ENCODE peak calls at places on chromosomes 5 and 9, in six cellular contexts. One of them, this sample, is unnamed.

GRCh38 chr5:57993866-57994265 is 466.0 kb downstream of the PLK2 start:
- DNase-seq in left lung: no peak
- DNase-seq in AG04449: no peak
- DNase-seq in astrocyte of the spinal cord: no peak
- DNase-seq in hippocampal formation: no peak
- DNase-seq in HEK293T: no peak
- DNase-seq in this sample: no peak

GRCh38 chr9:7164440-7165349 is 406.9 kb downstream of the KDM4C start:
- DNase-seq in left lung: no peak
- DNase-seq in AG04449: no peak
- DNase-seq in astrocyte of the spinal cord: no peak
- DNase-seq in hippocampal formation: no peak
- DNase-seq in HEK293T: peak; percentile 44
- DNase-seq in this sample: no peak

GRCh38 chr5:180116077-180116375 is 44.5 kb upstream of the RNF130 start:
- DNase-seq in left lung: no peak
- DNase-seq in AG04449: no peak
- DNase-seq in astrocyte of the spinal cord: no peak
- DNase-seq in hippocampal formation: no peak
- DNase-seq in HEK293T: no peak
- DNase-seq in this sample: no peak

GRCh38 chr9:135818718-135819475 is 88.4 kb downstream of the CAMSAP1 start:
- DNase-seq in left lung: peak; percentile 77
- DNase-seq in AG04449: no peak
- DNase-seq in astrocyte of the spinal cord: no peak
- DNase-seq in hippocampal formation: no peak
- DNase-seq in HEK293T: no peak
- DNase-seq in this sample: no peak

GRCh38 chr9:88532320-88532719 is 2.7 kb upstream of the NXNL2 start:
- DNase-seq in left lung: no peak
- DNase-seq in AG04449: no peak
- DNase-seq in astrocyte of the spinal cord: peak; percentile 46
- DNase-seq in hippocampal formation: no peak
- DNase-seq in HEK293T: peak; percentile 53
- DNase-seq in this sample: no peak

GRCh38 chr5:93735378-93735777 is 6.0 kb downstream of the POU5F2 start:
- DNase-seq in left lung: no peak
- DNase-seq in AG04449: no peak
- DNase-seq in astrocyte of the spinal cord: peak; percentile 61
- DNase-seq in hippocampal formation: no peak
- DNase-seq in HEK293T: no peak
- DNase-seq in this sample: no peak

GRCh38 chr5:172223901-172224873 is 30.2 kb downstream of the EFCAB9 start:
- DNase-seq in left lung: no peak
- DNase-seq in AG04449: no peak
- DNase-seq in astrocyte of the spinal cord: no peak
- DNase-seq in hippocampal formation: no peak
- DNase-seq in HEK293T: no peak
- DNase-seq in this sample: no peak

GRCh38 chr9:38257626-38258215 is 134.8 kb upstream of the ALDH1B1 start:
- DNase-seq in left lung: no peak
- DNase-seq in AG04449: no peak
- DNase-seq in astrocyte of the spinal cord: no peak
- DNase-seq in hippocampal formation: no peak
- DNase-seq in HEK293T: no peak
- DNase-seq in this sample: no peak

GRCh38 chr5:109743770-109744212 is 54.1 kb downstream of the MAN2A1 start:
- DNase-seq in left lung: no peak
- DNase-seq in AG04449: peak; percentile 94
- DNase-seq in astrocyte of the spinal cord: peak; percentile 90
- DNase-seq in hippocampal formation: no peak
- DNase-seq in HEK293T: no peak
- DNase-seq in this sample: no peak

GRCh38 chr9:123637940-123638634 is 282.1 kb downstream of the CRB2 start:
- DNase-seq in left lung: no peak
- DNase-seq in AG04449: no peak
- DNase-seq in astrocyte of the spinal cord: peak; percentile 45
- DNase-seq in hippocampal formation: no peak
- DNase-seq in HEK293T: no peak
- DNase-seq in this sample: no peak

GRCh38 chr9:124126571-124127289 is 115.2 kb downstream of the LHX2 start:
- DNase-seq in left lung: peak; percentile 91
- DNase-seq in AG04449: no peak
- DNase-seq in astrocyte of the spinal cord: peak; percentile 65
- DNase-seq in hippocampal formation: peak; percentile 38
- DNase-seq in HEK293T: peak; percentile 83
- DNase-seq in this sample: peak; percentile 35

GRCh38 chr9:136120119-136120393 is 1.4 kb upstream of the TMEM250 start:
- DNase-seq in left lung: no peak
- DNase-seq in AG04449: no peak
- DNase-seq in astrocyte of the spinal cord: no peak
- DNase-seq in hippocampal formation: no peak
- DNase-seq in HEK293T: no peak
- DNase-seq in this sample: no peak

This sample was measured in nucleus accumbens.